ENCODE peak calls at places on chromosome 12, in five cellular contexts. Y, Q, W, X and G are unnamed samples.

GRCh38 chr12:116813271-116814041 is 67.8 kb downstream of the HRK start:
- DNase-seq in Y (no peak), Q (peak; percentile 40), W (no peak), X (no peak), G (no peak)

GRCh38 chr12:1629338-1630080 is 478 bp downstream of the WNT5B start:
- DNase-seq in Y (no peak), Q (no peak), W (no peak), X (no peak), G (peak; percentile 12)

GRCh38 chr12:50049254-50050118 is 7.9 kb upstream of the ASIC1 start:
- DNase-seq in Y (no peak), Q (no peak), W (no peak), X (no peak), G (no peak)

GRCh38 chr12:101127521-101128219 is 82.4 kb downstream of the SLC5A8 start:
- DNase-seq in Y (no peak), Q (peak; percentile 80), W (no peak), X (no peak), G (no peak)

GRCh38 chr12:21350975-21351374 is 16.3 kb upstream of the SLCO1A2 start:
- DNase-seq in Y (no peak), Q (no peak), W (no peak), X (no peak), G (no peak)

GRCh38 chr12:70733385-70733784 is 96.2 kb upstream of the PTPRB start:
- DNase-seq in Y (no peak), Q (peak; percentile 67), W (peak; percentile 35), X (no peak), G (peak; percentile 32)

GRCh38 chr12:75862692-75863471 is 168.7 kb downstream of the PHLDA1 start:
- DNase-seq in Y (no peak), Q (peak; percentile 86), W (no peak), X (no peak), G (no peak)

GRCh38 chr12:112013601-112014402 is 576 bp downstream of the ERP29 start:
- DNase-seq in Y (peak; percentile 50), Q (peak; percentile 82), W (no peak), X (peak; percentile 81), G (peak; percentile 56)

GRCh38 chr12:18644564-18644963 is 93.2 kb downstream of the PLCZ1 start:
- DNase-seq in Y (no peak), Q (no peak), W (no peak), X (no peak), G (no peak)

GRCh38 chr12:28415755-28416154 is 225.5 kb downstream of the CCDC91 start:
- DNase-seq in Y (no peak), Q (peak; percentile 85), W (peak; percentile 49), X (no peak), G (no peak)

GRCh38 chr12:77130193-77130592 is 64.8 kb upstream of the E2F7 start:
- DNase-seq in Y (no peak), Q (no peak), W (no peak), X (no peak), G (no peak)

GRCh38 chr12:48956279-48957140 is 777 bp downstream of the ARF3 start:
- DNase-seq in Y (no peak), Q (peak; percentile 97), W (peak; percentile 87), X (peak; percentile 82), G (peak; percentile 77)

GRCh38 chr12:8899835-8900234 is 14.5 kb upstream of the PHC1 start:
- DNase-seq in Y (no peak), Q (no peak), W (no peak), X (no peak), G (no peak)

GRCh38 chr12:71046215-71046614 is 111.6 kb downstream of the TSPAN8 start:
- DNase-seq in Y (no peak), Q (peak; percentile 2), W (peak; percentile 25), X (no peak), G (no peak)

GRCh38 chr12:2049604-2050540 is 2.9 kb upstream of the CACNA1C start:
- DNase-seq in Y (no peak), Q (peak; percentile 22), W (no peak), X (no peak), G (no peak)

GRCh38 chr12:15772405-15773018 is 16.7 kb downstream of the EPS8 start:
- DNase-seq in Y (no peak), Q (peak; percentile 29), W (no peak), X (no peak), G (no peak)

GRCh38 chr12:19402743-19403400 is 36.4 kb upstream of the AEBP2 start:
- DNase-seq in Y (no peak), Q (peak; percentile 63), W (no peak), X (peak; percentile 57), G (no peak)

GRCh38 chr12:126554599-126554998 is 1489.4 kb downstream of the AACS start:
- DNase-seq in Y (no peak), Q (no peak), W (no peak), X (no peak), G (no peak)

GRCh38 chr12:47377414-47378221 is 297.9 kb upstream of the AMIGO2 start:
- DNase-seq in Y (no peak), Q (peak; percentile 100), W (peak; percentile 98), X (peak; percentile 65), G (no peak)

GRCh38 chr12:112121780-112122565 is 3.4 kb upstream of the TRAFD1 start:
- DNase-seq in Y (no peak), Q (peak; percentile 88), W (peak; percentile 77), X (peak; percentile 72), G (no peak)

GRCh38 chr12:66741919-66742318 is 63.0 kb upstream of the GRIP1 start:
- DNase-seq in Y (no peak), Q (no peak), W (no peak), X (no peak), G (no peak)

GRCh38 chr12:117579939-117580717 is 218.7 kb upstream of the NOS1 start:
- DNase-seq in Y (no peak), Q (no peak), W (no peak), X (no peak), G (no peak)

GRCh38 chr12:18658829-18659228 is 79.0 kb downstream of the PLCZ1 start:
- DNase-seq in Y (no peak), Q (peak; percentile 15), W (no peak), X (no peak), G (no peak)

GRCh38 chr12:117120787-117121186 is 21.6 kb upstream of the TESC start:
- DNase-seq in Y (no peak), Q (no peak), W (no peak), X (no peak), G (no peak)

GRCh38 chr12:113055594-113056380 is 743 bp upstream of the DTX1 start:
- DNase-seq in Y (no peak), Q (no peak), W (no peak), X (no peak), G (no peak)

GRCh38 chr12:120065472-120065871 is 51.1 kb downstream of the RAB35 start:
- DNase-seq in Y (no peak), Q (no peak), W (no peak), X (no peak), G (no peak)

GRCh38 chr12:125533434-125534029 is 468.3 kb downstream of the AACS start:
- DNase-seq in Y (no peak), Q (no peak), W (no peak), X (no peak), G (peak; percentile 85)

GRCh38 chr12:74537126-74537706 is 419 bp upstream of the ATXN7L3B start:
- DNase-seq in Y (no peak), Q (peak; percentile 69), W (peak; percentile 14), X (no peak), G (no peak)

GRCh38 chr12:94718114-94718513 is 67.8 kb upstream of the TMCC3 start:
- DNase-seq in Y (no peak), Q (no peak), W (no peak), X (no peak), G (no peak)

DNA sequence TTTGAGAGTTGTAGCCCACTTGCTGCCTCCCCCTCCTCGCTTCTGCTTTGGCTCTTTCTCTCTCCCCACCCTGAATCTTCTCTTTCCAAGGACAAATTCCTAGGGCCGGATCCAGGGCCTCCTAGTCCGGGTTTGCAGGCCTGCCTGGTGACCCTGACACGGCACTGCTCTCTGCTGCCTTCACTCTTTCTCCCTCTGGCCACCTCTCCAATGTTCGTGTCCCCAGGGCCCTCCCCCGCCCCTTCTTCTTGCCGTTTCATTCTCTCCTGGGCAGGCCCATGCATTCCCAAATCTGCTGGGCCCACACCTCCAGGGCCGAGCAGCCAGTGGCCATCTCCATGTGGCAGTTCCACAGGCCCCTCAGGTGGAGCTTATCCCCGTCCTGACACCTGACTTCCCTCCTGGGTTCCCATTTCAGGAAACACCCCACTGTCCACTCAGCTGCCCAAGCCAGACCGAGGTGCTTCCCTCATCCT is 34.0 kb upstream of the CORO1C start:
- DNase-seq in Y (no peak), Q (no peak), W (no peak), X (no peak), G (no peak)
- TF ChIP-seq CTCF in Y (no peak), Q (no peak), W (no peak), X (no peak), G (no peak)

GRCh38 chr12:51893786-51894185 is 5.9 kb downstream of the ANKRD33 start:
- DNase-seq in Y (no peak), Q (no peak), W (no peak), X (no peak), G (no peak)

GRCh38 chr12:51890135-51890464 is 2.2 kb downstream of the ANKRD33 start:
- DNase-seq in Y (no peak), Q (no peak), W (no peak), X (no peak), G (no peak)

GRCh38 chr12:51890511-51891171 is 2.7 kb downstream of the ANKRD33 start:
- DNase-seq in Y (no peak), Q (no peak), W (no peak), X (no peak), G (no peak)

GRCh38 chr12:51889216-51890134 is 1.6 kb downstream of the ANKRD33 start:
- DNase-seq in Y (no peak), Q (no peak), W (no peak), X (no peak), G (no peak)

DNA sequence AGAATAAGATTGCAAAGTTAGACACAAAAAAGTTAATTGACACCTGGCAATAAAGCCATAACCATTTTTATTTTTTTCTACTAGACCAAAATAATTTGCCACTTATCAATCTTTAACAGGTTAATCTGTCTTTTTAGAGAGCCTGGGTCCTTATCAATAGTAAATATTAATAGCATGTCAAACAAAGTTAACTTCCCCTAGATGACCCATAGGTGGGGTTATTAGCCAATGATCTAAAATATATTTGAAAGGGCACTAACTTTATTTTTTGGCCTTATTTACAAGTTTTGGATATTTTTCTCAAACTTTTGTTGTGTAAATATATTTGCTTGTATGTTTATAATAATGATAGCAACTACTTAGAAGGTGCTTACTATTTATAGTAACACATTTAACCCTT is 3.9 kb downstream of the ANKRD33 start:
- DNase-seq in Y (no peak), Q (peak; percentile 31), W (no peak), X (no peak), G (no peak)
- TF ChIP-seq CTCF in Y (no peak), Q (peak; percentile 54), W (peak; percentile 35), X (peak; percentile 45), G (peak; percentile 62)

GRCh38 chr12:12423367-12423766 is 66.5 kb downstream of the BORCS5 start:
- DNase-seq in Y (no peak), Q (no peak), W (no peak), X (no peak), G (no peak)
- TF ChIP-seq CTCF in Y (no peak), Q (no peak), W (no peak), X (no peak), G (no peak)

GRCh38 chr12:108099085-108099484 is 30.0 kb upstream of the WSCD2 start:
- DNase-seq in Y (no peak), Q (no peak), W (no peak), X (no peak), G (no peak)
- TF ChIP-seq CTCF in Y (no peak), Q (no peak), W (peak; percentile 10), X (peak; percentile 33), G (no peak)